ENCODE peak calls at places on chromosomes 4 and X, in five cellular contexts. Y is nephron progenitor cell; P is HFF-Myc; O is stimulated activated CD4-positive, alpha-beta T cell treated with anti-CD3 and anti-CD28 coated beads, TNF-alpha, amount 100 ng/mL, for 48 hours; E is D341Med. G is an unnamed sample.

GRCh38 chr4:177182156-177182555 is 127.5 kb upstream of the NEIL3 start:
- DNase-seq in Y (no peak), E (no peak), P (peak; percentile 17), O (no peak), G (no peak)

GRCh38 chr4:88283661-88284377 is 542 bp downstream of the PPM1K start:
- DNase-seq in E (peak; percentile 81), O (peak; percentile 38), P (no peak), Y (peak; percentile 79), G (peak; percentile 57)

GRCh38 chr4:109163493-109163892 is 139.0 kb downstream of the COL25A1 start:
- DNase-seq in Y (no peak), P (no peak), E (no peak), O (no peak), G (no peak)

GRCh38 chr4:2723751-2724150 is 32.4 kb downstream of the TNIP2 start:
- DNase-seq in O (no peak), Y (no peak), E (no peak), P (no peak), G (no peak)

GRCh38 chr4:186685744-186686143 is 37.9 kb downstream of the FAT1 start:
- DNase-seq in E (no peak), O (no peak), Y (no peak), P (peak; percentile 77), G (no peak)

GRCh38 chr4:128560754-128561495 is 248.6 kb upstream of the JADE1 start:
- DNase-seq in E (no peak), Y (no peak), O (no peak), P (no peak), G (no peak)

GRCh38 chrX:80432863-80433262 is 12.6 kb downstream of the TENT5D start:
- DNase-seq in E (no peak), Y (no peak), O (no peak), P (no peak), G (no peak)

GRCh38 chrX:148562846-148563245 is 62.4 kb downstream of the AFF2 start:
- DNase-seq in O (no peak), P (no peak), Y (no peak), E (no peak), G (no peak)

GRCh38 chr4:33940281-33940680 is 2304.0 kb downstream of the ARAP2 start:
- DNase-seq in Y (no peak), O (no peak), E (no peak), P (no peak), G (no peak)

GRCh38 chr4:152738812-152739211 is 40.7 kb downstream of the TIGD4 start:
- DNase-seq in O (no peak), Y (no peak), P (no peak), E (no peak), G (no peak)

GRCh38 chr4:86307432-86307831 is 52.4 kb downstream of the MAPK10 start:
- DNase-seq in P (no peak), Y (no peak), O (no peak), E (no peak), G (no peak)

GRCh38 chr4:165464813-165465381 is 86.1 kb downstream of the CPE start:
- DNase-seq in Y (no peak), E (peak; percentile 58), P (peak; percentile 20), O (no peak), G (no peak)

GRCh38 chr4:24778427-24779225 is 16.7 kb upstream of the SOD3 start:
- DNase-seq in O (no peak), E (no peak), Y (no peak), P (peak; percentile 92), G (no peak)

GRCh38 chrX:20362268-20363002 is 95.7 kb upstream of the RPS6KA3 start:
- DNase-seq in E (no peak), Y (no peak), P (no peak), O (no peak), G (peak; percentile 35)

GRCh38 chr4:13543091-13543581 is 1.2 kb downstream of the NKX3-2 start:
- DNase-seq in O (no peak), Y (no peak), P (no peak), E (no peak), G (no peak)

GRCh38 chr4:99058228-99058627 is 30.4 kb downstream of the ADH5 start:
- DNase-seq in P (no peak), Y (no peak), E (no peak), O (no peak), G (no peak)

GRCh38 chrX:131201986-131202385 is 87.1 kb downstream of the IGSF1 start:
- DNase-seq in P (no peak), E (no peak), Y (no peak), O (no peak), G (no peak)

GRCh38 chr4:109111031-109111430 is 191.4 kb downstream of the COL25A1 start:
- DNase-seq in O (no peak), E (no peak), P (no peak), Y (no peak), G (no peak)

GRCh38 chr4:186067757-186068385 is 1.1 kb upstream of the TLR3 start:
- DNase-seq in O (peak; percentile 2), P (peak; percentile 40), Y (peak; percentile 15), E (peak; percentile 44), G (peak; percentile 69)

GRCh38 chr4:74640111-74640903 is 154.0 kb downstream of the BTC start:
- DNase-seq in P (no peak), O (no peak), Y (no peak), E (no peak), G (no peak)

GRCh38 chr4:3313139-3313538 is 20.3 kb downstream of the RGS12 start:
- DNase-seq in O (no peak), E (no peak), Y (no peak), P (no peak), G (no peak)

GRCh38 chrX:39903343-39903742 is 194.4 kb downstream of the BCOR start:
- DNase-seq in P (no peak), Y (no peak), E (no peak), O (no peak), G (no peak)

GRCh38 chrX:136171420-136171819 is 24.1 kb downstream of the FHL1 start:
- DNase-seq in E (no peak), Y (no peak), O (no peak), P (no peak), G (no peak)

GRCh38 chr4:45679411-45679810 is 444.4 kb downstream of the GABRG1 start:
- DNase-seq in Y (no peak), O (no peak), P (no peak), E (peak; percentile 70), G (no peak)

GRCh38 chr4:41436365-41437263 is 101.3 kb upstream of the LIMCH1 start:
- DNase-seq in P (no peak), E (no peak), O (no peak), Y (no peak), G (no peak)